ENCODE peak calls at places on chromosomes 16 and 17, in nine cellular contexts. M, P, F, S, J, G, D, T and V are unnamed samples.

GRCh38 chr16:73743665-73744496 is 552.7 kb upstream of the PSMD7 start:
- DNase-seq in M (no peak), P (no peak), F (peak), S (peak), J (no peak), G (peak), D (no peak), T (no peak), V (no peak)

GRCh38 chr16:351804-352520 is 561 bp downstream of the AXIN1 start:
- DNase-seq in M (no peak), P (no peak), F (peak), S (no peak), J (no peak), G (no peak), D (no peak), T (no peak), V (no peak)

GRCh38 chr17:78676415-78677302 is 99.5 kb upstream of the DNAH17 start:
- DNase-seq in M (no peak), P (no peak), F (no peak), S (no peak), J (no peak), G (no peak), D (no peak), T (no peak), V (no peak)

GRCh38 chr17:692116-692515 is 22.5 kb downstream of the VPS53 start:
- DNase-seq in M (no peak), P (no peak), F (no peak), S (no peak), J (no peak), G (no peak), D (no peak), T (no peak), V (no peak)

GRCh38 chr17:27968206-27968732 is 74.2 kb upstream of the NLK start:
- DNase-seq in M (no peak), P (no peak), F (no peak), S (peak), J (no peak), G (peak), D (no peak), T (no peak), V (no peak)

GRCh38 chr17:11391134-11391533 is 150.1 kb downstream of the SHISA6 start:
- DNase-seq in M (no peak), P (no peak), F (peak), S (peak), J (no peak), G (no peak), D (peak), T (no peak), V (no peak)

GRCh38 chr17:35968520-35969054 is 12.7 kb downstream of the CCL16 start:
- DNase-seq in M (no peak), P (no peak), F (no peak), S (no peak), J (no peak), G (no peak), D (no peak), T (no peak), V (no peak)

GRCh38 chr16:88468289-88469129 is 15.4 kb downstream of the ZFPM1 start:
- DNase-seq in M (no peak), P (peak), F (peak), S (peak), J (no peak), G (peak), D (peak), T (peak), V (no peak)

GRCh38 chr16:46961373-46962353 is 11.8 kb downstream of the DNAJA2 start:
- DNase-seq in M (peak), P (no peak), F (no peak), S (no peak), J (no peak), G (no peak), D (no peak), T (no peak), V (no peak)

GRCh38 chr16:4957720-4958509 is at the start of gene SEC14L5:
- DNase-seq in M (peak), P (peak), F (peak), S (peak), J (peak), G (peak), D (peak), T (peak), V (peak)

GRCh38 chr17:39114744-39115534 is 36.5 kb downstream of the PLXDC1 start:
- DNase-seq in M (no peak), P (no peak), F (no peak), S (no peak), J (no peak), G (peak), D (no peak), T (no peak), V (no peak)

GRCh38 chr17:51423421-51424160 is 163.2 kb downstream of the UTP18 start:
- DNase-seq in M (no peak), P (peak), F (no peak), S (no peak), J (no peak), G (no peak), D (no peak), T (no peak), V (no peak)

DNA sequence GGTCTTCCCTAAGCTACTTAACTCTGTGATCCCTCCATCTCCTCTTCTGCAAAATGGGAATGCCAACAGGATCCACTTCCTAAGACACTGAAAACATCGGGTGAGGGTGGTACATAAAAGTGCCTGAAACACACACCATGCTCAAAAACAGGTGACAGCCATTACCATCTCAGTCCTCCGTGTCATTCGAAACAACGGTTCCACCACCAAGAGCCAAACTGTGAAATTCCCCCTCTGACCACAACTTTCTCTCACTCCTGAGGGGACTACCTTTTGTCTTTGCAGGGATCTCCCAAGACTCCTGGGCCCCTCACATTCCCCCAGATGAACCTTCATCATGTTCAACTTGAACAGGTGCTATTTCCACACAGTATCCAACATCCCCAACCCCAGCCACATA is 37.0 kb downstream of the NUBP1 start:
- DNase-seq in M (no peak), P (no peak), F (no peak), S (no peak), J (peak), G (no peak), D (no peak), T (no peak), V (no peak)
- TF ChIP-seq REST in M (no peak), P (no peak), F (no peak), S (no peak), J (no peak), G (no peak), D (no peak), T (no peak), V (no peak)

DNA sequence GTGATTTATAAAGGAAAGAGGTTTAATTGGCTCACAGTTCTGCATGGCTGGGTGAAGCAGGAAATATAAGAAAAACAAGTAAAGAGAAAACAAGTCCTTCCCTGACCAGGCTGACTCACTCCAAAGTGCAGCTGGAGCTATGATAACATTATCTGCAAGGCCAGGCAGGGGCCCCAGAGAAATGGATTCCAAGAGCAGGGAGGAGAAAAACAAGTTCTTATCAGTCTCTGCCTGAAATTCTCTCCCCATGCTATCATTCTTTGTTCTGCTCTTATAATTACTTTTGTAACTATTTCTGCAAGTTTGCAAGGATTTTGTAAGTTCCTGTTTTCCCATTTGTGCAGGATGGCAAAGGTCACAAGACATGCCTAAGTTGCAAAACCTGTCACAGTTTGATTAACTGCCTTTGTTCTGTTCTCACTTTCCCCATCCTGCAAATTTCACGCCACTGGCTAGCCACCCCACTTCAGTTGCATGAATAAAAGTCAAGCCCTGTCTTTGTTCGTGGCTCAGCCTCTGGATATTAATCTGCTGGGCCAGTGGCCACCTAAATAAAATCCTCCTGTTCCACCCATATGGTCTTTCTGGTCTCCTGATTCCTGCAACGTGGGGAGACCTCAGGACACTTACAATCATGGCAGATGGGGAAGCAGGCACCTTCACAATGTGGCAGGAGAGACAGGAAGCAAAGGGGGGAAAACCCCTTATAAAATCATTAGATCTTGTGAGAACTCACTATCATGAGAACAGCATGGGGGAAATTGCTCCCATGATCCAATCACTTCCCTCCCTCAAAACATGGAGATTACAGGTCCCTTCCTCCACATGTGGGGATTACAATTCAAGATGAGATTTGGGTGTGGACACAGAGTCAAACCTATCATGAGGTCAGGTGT is 13.1 kb downstream of the ABCA9 start:
- DNase-seq in M (peak), P (no peak), F (no peak), S (no peak), J (no peak), G (peak), D (peak), T (no peak), V (no peak)
- TF ChIP-seq REST in M (no peak), P (no peak), F (no peak), S (no peak), J (no peak), G (no peak), D (no peak), T (no peak), V (no peak)

GRCh38 chr17:59494757-59495368 is 70.5 kb upstream of the DHX40 start:
- DNase-seq in M (no peak), P (no peak), F (no peak), S (no peak), J (no peak), G (no peak), D (no peak), T (no peak), V (no peak)
- TF ChIP-seq REST in M (no peak), P (no peak), F (no peak), S (no peak), J (no peak), G (no peak), D (no peak), T (no peak), V (no peak)

DNA sequence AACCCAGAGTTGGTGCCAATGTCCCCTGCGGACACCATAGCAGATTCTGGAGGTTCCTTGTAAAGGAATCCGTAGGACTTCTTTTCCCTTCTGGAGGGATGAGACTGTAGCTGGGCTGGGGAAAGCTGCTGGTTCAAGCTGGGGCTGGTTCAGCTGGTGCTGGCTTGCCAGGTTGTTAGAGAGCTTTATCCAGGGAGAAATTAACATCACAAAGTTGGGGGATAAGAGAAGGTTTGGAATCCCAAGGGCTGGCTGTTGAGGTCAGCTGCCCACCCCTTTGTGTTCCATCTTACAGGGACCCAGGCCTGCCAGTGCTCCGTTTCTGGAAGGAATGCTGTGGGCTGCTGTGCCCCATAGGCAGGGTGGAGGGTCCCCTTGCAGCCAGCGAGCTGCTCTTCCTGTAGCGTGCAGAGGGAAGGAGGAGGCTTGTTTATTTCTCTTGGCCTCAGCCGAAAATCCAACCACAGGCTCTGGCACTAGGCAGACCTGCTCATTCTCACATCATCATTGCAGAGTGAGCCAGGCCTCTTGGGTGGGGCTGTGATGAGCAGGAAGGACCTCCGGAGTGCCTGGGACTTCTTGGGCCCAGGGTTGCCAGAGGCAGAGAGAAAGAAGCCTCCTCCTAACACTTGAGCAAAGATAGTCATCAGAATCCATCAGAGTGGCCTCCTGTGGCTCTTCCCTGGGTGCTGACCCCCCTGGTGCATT is 251.1 kb downstream of the SEC14L1 start:
- DNase-seq in M (no peak), P (peak), F (peak), S (no peak), J (no peak), G (peak), D (no peak), T (no peak), V (peak)
- TF ChIP-seq REST in M (no peak), P (no peak), F (no peak), S (no peak), J (no peak), G (no peak), D (no peak), T (no peak), V (no peak)

GRCh38 chr16:87047221-87048037 is 269.8 kb downstream of the C16orf95 start:
- DNase-seq in M (no peak), P (no peak), F (no peak), S (no peak), J (no peak), G (no peak), D (no peak), T (no peak), V (no peak)
- TF ChIP-seq REST in M (no peak), P (no peak), F (no peak), S (no peak), J (no peak), G (no peak), D (no peak), T (no peak), V (no peak)

GRCh38 chr17:48051278-48051677 is 3.1 kb downstream of the NFE2L1 start:
- DNase-seq in M (no peak), P (no peak), F (no peak), S (no peak), J (no peak), G (no peak), D (no peak), T (no peak), V (no peak)

GRCh38 chr17:48046296-48046695 is 1.9 kb upstream of the NFE2L1 start:
- DNase-seq in M (no peak), P (no peak), F (no peak), S (no peak), J (no peak), G (no peak), D (no peak), T (no peak), V (no peak)

GRCh38 chr17:48047113-48047740 is 932 bp upstream of the NFE2L1 start:
- DNase-seq in M (no peak), P (no peak), F (peak), S (no peak), J (no peak), G (peak), D (no peak), T (no peak), V (no peak)

GRCh38 chr17:48047741-48048320 is 328 bp upstream of the NFE2L1 start:
- DNase-seq in M (peak), P (peak), F (peak), S (peak), J (peak), G (peak), D (peak), T (peak), V (peak)

DNA sequence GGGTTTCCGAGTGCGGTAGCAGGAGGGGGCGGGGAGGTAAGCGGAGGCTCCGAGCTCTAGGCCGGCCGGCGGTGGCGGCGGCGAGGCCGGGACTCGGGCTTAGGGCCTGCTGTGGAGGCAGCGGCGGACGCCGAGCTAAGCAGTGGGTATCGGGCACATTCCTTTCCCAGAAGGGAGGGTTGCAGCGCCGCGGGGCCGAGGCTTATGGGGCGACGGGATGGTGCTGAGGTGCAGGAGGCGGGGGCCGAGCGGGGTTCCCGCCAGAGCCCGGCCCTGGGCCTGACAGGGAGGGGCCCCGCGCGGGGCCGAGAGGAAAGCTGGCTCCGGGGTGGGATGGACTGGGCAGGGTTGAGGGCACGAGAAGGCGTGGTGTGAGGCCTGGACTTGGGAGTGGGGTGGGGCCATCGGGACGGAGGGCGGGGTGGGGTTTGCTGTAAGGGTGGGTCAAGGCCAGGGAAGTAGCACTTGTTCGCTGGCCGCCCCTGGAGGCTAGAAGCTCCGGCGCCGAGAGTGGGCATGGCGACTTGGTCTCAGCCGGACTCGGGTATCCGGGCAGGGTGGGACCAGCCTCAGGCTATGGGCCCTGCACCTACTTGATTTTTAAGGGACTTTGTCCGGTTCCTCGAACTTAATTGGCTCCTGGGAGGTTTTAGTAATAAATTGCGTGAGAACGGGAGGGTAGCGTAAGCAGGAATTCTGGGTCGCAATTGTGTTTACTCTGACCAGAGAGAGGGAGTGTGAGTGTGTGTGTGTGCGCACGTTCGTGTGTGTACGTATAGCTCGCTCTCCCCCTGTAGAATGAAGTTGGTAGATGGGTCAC is at the start of gene NFE2L1:
- DNase-seq in M (peak), P (peak), F (peak), S (peak), J (peak), G (peak), D (peak), T (peak), V (peak)
- TF ChIP-seq REST in M (no peak), P (no peak), F (no peak), S (no peak), J (no peak), G (no peak), D (no peak), T (no peak), V (no peak)

DNA sequence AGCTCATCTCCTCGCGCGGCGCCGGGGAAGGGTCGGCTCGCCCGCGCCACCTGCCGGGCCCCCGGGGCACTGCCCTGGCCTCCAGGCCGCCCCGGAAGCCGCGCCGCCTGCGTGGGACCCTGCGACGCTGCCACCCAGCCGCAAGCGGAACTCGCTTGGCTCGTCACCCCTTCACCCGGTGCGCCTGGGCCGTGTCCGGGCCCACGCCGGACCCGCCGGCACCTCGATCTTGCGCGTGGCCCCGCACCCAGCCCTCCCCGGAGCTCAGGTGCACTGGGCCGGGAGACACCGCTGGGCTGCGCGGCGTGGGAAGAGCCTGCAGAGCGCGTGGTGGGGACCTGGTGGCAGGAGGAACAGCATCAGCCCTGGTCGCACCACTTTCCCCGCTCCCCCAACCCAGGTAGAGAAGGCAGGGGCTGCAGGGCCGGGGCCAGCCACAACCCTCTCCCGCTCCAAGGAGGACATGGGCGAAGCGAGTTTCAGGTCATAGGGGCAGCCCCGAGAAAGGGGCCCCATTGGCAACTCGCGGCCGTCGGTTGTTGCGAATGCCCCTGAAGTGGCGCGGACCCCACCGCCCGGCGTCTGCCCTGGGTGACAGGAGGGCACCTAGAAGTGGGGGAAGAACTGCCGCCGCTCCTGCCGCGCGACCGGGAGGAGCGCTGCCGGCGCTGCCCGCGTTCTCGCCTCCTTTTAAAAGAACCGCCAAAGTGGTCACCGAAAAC is 363 bp upstream of the MIF4GD start:
- DNase-seq in M (peak), P (peak), F (peak), S (peak), J (no peak), G (peak), D (peak), T (no peak), V (no peak)
- TF ChIP-seq REST in M (peak), P (no peak), F (peak), S (peak), J (no peak), G (no peak), D (no peak), T (no peak), V (no peak)

GRCh38 chr16:11949527-11949926 is 7.7 kb upstream of the NPIPB2 start:
- DNase-seq in M (peak), P (peak), F (peak), S (peak), J (no peak), G (peak), D (peak), T (peak), V (peak)
- TF ChIP-seq REST in M (no peak), P (no peak), F (no peak), S (no peak), J (no peak), G (no peak), D (no peak), T (no peak), V (no peak)